ENCODE peak calls at places on chromosomes 5 and 9, in seven cellular contexts. N is NCI-H1092, P is iris pigment epithelial cell, W is stomach, I is A549, J is left ventricle myocardium superior, K is HT-29. Y is an unnamed sample.

GRCh38 chr9:101562966-101563365 is 29.3 kb downstream of the RNF20 start:
- DNase-seq in N (no peak), J (no peak), W (no peak), P (peak), K (no peak), I (no peak), Y (no peak)

GRCh38 chr5:74257645-74258328 is 382.7 kb downstream of the ENC1 start:
- DNase-seq in P (peak), J (peak), K (peak), I (no peak), W (peak), N (no peak), Y (no peak)

GRCh38 chr5:170176916-170177315 is 55.9 kb upstream of the C5orf58 start:
- DNase-seq in P (no peak), J (no peak), N (no peak), W (no peak), K (no peak), I (no peak), Y (no peak)

GRCh38 chr5:99973779-99974178 is 561.4 kb upstream of the FAM174A start:
- DNase-seq in N (no peak), I (no peak), J (no peak), P (no peak), K (no peak), W (no peak), Y (no peak)

GRCh38 chr5:11384441-11385250 is 519.6 kb downstream of the CTNND2 start:
- DNase-seq in W (peak), N (no peak), K (no peak), P (no peak), I (no peak), J (peak), Y (no peak)

GRCh38 chr5:95422842-95423241 is 31.7 kb downstream of the FAM81B start:
- DNase-seq in I (no peak), J (no peak), K (no peak), W (no peak), P (peak), N (no peak), Y (no peak)

GRCh38 chr5:7094626-7095025 is 301.3 kb upstream of the ADCY2 start:
- DNase-seq in K (peak), P (no peak), J (no peak), N (no peak), W (no peak), I (no peak), Y (no peak)

GRCh38 chr9:109737295-109737694 is 42.7 kb upstream of the PALM2AKAP2 start:
- DNase-seq in P (no peak), N (no peak), J (no peak), I (no peak), W (no peak), K (no peak), Y (no peak)

GRCh38 chr5:73693573-73694061 is 67.6 kb downstream of the ARHGEF28 start:
- DNase-seq in P (peak), I (peak), K (peak), N (no peak), J (no peak), W (no peak), Y (no peak)

GRCh38 chr9:128899566-128900322 is 17.8 kb downstream of the LRRC8A start:
- DNase-seq in K (peak), N (no peak), J (no peak), I (no peak), W (no peak), P (peak), Y (no peak)

GRCh38 chr5:40796487-40796889 is 1.7 kb downstream of the PRKAA1 start:
- DNase-seq in I (peak), P (peak), N (no peak), K (peak), J (no peak), W (no peak), Y (no peak)

GRCh38 chr9:72292874-72293607 is 72.0 kb downstream of the ZFAND5 start:
- DNase-seq in W (peak), P (peak), I (peak), J (no peak), K (peak), N (no peak), Y (no peak)

Y was measured in NCI-H2107.